ENCODE peak calls at places on chromosomes 3 and 15, in eight cellular contexts. R is A549, Q is GM12878, A is endothelial cell of umbilical vein, E is HCT116, H is K562, P is HepG2, C is SK-N-SH. T is an unnamed sample. For H3K9me3, the result is how much of the 10 kb centered on the place peaks cover.

GRCh38 chr3:124395584-124396340 is 334.5 kb upstream of the UMPS start:
- DNase-seq in C (peak), E (no peak), H (no peak), R (no peak), Q (no peak), P (no peak), A (no peak), T (no peak)

GRCh38 chr3:64311424-64311920 is 86.2 kb upstream of the PRICKLE2 start:
- DNase-seq in H (no peak), Q (no peak), E (no peak), P (no peak), A (peak), R (no peak), C (no peak), T (no peak)

GRCh38 chr15:65115542-65115941 is 542 bp upstream of the UBAP1L start:
- DNase-seq in C (no peak), R (no peak), P (no peak), E (no peak), A (no peak), H (no peak), Q (no peak), T (no peak)

GRCh38 chr15:68145706-68146105 is 59.4 kb downstream of the CALML4 start:
- DNase-seq in A (no peak), H (no peak), R (no peak), C (no peak), E (no peak), Q (no peak), P (no peak), T (no peak)

GRCh38 chr3:33831053-33831452 is 32.6 kb downstream of the PDCD6IP start:
- DNase-seq in C (no peak), R (no peak), E (no peak), P (no peak), A (no peak), Q (no peak), H (no peak), T (no peak)

GRCh38 chr3:40770046-40770445 is 245.3 kb downstream of the ZNF621 start:
- DNase-seq in Q (no peak), R (no peak), C (no peak), P (no peak), E (no peak), A (peak), H (no peak), T (no peak)

GRCh38 chr3:142117052-142117451 is 32.3 kb downstream of the TFDP2 start:
- DNase-seq in C (no peak), A (no peak), H (no peak), R (no peak), P (peak), Q (no peak), E (peak), T (no peak)

GRCh38 chr3:193656445-193656844 is 63.4 kb downstream of the OPA1 start:
- DNase-seq in R (no peak), H (peak), P (no peak), A (no peak), E (no peak), Q (no peak), C (no peak), T (no peak)

GRCh38 chr3:141887051-141887450 is 10.6 kb downstream of the ATP1B3 start:
- DNase-seq in E (no peak), R (no peak), Q (no peak), C (no peak), P (no peak), A (no peak), H (no peak), T (no peak)

GRCh38 chr3:194114123-194114522 is 21.8 kb upstream of the HES1 start:
- DNase-seq in P (no peak), H (no peak), Q (no peak), A (no peak), C (no peak), E (no peak), R (no peak), T (no peak)

GRCh38 chr3:188104050-188104449 is 49.9 kb upstream of the LPP start:
- DNase-seq in C (no peak), E (no peak), R (no peak), Q (no peak), A (no peak), H (no peak), P (no peak), T (no peak)

GRCh38 chr15:69359724-69360123 is 54.4 kb upstream of the KIF23 start:
- DNase-seq in E (no peak), Q (no peak), H (no peak), C (no peak), A (no peak), R (no peak), P (no peak), T (no peak)

GRCh38 chr3:90054306-90054705 is 946.9 kb downstream of the EPHA3 start:
- DNase-seq in A (no peak), Q (no peak), P (no peak), C (no peak), H (no peak), R (no peak), E (no peak), T (no peak)

GRCh38 chr15:31374489-31374888 is 47.9 kb downstream of the KLF13 start:
- DNase-seq in R (no peak), A (no peak), H (no peak), P (no peak), C (no peak), E (no peak), Q (no peak), T (no peak)

GRCh38 chr15:81763304-81763703 is 282.5 kb downstream of the MEX3B start:
- DNase-seq in H (no peak), P (no peak), C (no peak), Q (no peak), A (no peak), R (no peak), E (no peak), T (no peak)

GRCh38 chr3:27044926-27045481 is 324.2 kb downstream of the NEK10 start:
- DNase-seq in Q (no peak), A (no peak), H (no peak), E (no peak), R (no peak), C (no peak), P (no peak), T (no peak)

GRCh38 chr3:27046346-27046745 is 322.8 kb downstream of the NEK10 start:
- DNase-seq in R (no peak), C (no peak), Q (no peak), E (no peak), H (no peak), A (no peak), P (no peak), T (no peak)

DNA sequence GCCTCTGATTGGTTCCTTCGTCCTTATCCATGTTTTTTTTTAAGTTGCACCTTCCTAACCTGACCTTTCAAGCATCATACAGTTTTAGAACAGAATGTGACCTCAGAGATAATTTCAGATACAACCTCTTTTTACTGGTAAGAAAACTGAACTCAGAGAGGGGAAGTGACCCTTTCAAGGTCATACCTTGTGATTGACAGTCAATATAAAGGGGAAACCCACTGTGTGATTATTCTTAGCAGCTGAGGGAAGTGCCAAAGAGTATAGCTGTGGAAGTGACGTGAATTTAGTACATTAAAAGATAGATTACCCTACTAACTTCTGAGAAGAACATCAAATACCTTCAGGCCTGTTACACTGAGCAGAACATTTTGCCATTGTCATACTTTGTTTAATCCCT is 319.4 kb downstream of the NEK10 start:
- DNase-seq in Q (peak), A (no peak), P (no peak), E (no peak), C (no peak), H (no peak), R (no peak), T (no peak)
- H3K9me3 ChIP-seq in Q (under half), A (under half), P (under half), E (under half), C (under half), H (under half), R (under half), T (under half)

GRCh38 chr3:172287811-172288477 is 160.3 kb downstream of the GHSR start:
- DNase-seq in R (no peak), E (no peak), Q (no peak), P (no peak), A (no peak), H (no peak), C (peak), T (no peak)
- TF ChIP-seq MAX in R (no peak), E (no peak), Q (no peak), P (no peak), A (no peak), H (no peak), C (no peak), T (no peak)

GRCh38 chr15:20358781-20359414 is 182.7 kb downstream of the GOLGA6L6 start:
- DNase-seq in H (no peak), Q (no peak), E (no peak), R (no peak), C (no peak), A (no peak), P (no peak), T (no peak)
- H3K9me3 ChIP-seq in H (under half), Q (under half), E (under half), R (under half), C (under half), A (under half), P (under half), T (under half)

DNA sequence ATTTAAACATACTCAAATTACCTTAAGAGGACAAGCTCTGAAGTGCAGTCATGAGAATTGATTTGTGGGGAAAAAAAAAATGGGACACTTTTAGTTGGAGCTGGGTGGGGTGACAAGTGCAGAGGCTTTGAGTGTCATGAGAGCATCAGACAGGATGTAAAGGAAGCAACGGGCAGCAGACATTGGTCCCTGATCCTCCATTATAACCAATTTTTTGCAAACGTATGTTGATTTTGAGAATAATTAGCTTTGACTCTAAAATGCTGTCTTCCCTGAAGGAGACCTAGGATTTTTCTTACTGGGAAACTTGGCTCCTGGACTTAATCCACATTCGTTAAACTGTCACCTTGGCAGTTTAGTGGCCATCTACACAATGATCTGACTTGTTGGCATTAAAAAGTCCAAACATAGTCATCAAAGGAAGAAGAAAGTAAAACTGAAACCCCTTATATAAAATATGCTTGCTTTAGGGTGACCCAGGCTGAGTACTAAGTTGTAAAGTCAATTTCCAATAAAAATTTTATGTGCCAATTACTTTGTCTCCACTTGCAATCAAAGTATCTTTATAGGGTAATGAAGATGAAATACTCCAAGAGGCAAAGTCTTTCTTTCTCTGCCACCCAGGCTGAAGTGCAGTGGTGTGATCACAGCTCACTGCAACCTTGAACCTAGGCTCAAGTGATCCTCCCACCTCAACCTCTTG is 45.6 kb downstream of the BCL2L10 start:
- DNase-seq in H (no peak), Q (no peak), E (no peak), A (no peak), R (no peak), P (no peak), C (no peak), T (no peak)
- TF ChIP-seq MAX in H (no peak), Q (no peak), E (no peak), A (no peak), R (no peak), P (no peak), C (no peak), T (no peak)

DNA sequence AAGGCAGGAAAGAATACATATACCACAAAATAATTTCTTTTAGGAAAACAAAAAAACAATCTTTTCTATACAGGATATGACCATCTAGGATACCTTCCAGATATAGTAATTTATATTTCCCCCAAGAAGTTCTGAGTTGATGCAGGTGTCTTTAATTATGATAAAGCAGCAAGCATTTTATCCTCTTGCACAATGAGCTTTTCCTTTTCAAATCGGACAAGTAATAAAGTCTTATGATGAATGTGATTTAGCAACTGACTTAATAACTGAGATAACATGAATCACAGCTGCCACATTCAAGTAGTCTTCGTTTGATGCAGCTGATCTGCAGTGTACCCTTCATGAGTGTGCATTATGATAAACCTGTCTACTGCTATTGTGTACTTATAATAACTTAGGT is 260.2 kb upstream of the MRPL3 start:
- DNase-seq in E (no peak), P (no peak), H (no peak), Q (no peak), A (no peak), C (no peak), R (no peak), T (no peak)
- H3K9me3 ChIP-seq in E (under half), P (under half), H (under half), Q (under half), A (under half), C (under half), R (under half), T (under half)

DNA sequence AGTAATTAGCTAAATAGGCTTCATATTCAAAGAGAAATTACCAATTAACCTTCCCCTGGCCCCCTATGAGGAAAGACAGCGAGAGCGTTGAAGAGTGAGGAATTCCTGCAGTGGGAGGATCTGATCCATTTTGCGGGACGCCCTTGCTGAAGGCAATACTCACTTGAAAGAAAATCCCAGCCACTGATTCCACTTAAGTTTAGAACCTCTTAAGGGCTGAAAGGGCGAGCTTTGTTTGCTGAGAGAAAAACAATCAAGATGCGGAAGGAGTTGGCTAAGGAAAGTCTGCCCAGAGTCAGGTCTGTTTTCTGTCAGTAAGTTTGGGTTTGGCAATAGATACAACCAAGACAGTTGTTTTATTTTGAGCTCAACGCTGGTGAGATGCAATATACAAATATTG is 102.8 kb upstream of the GBE1 start:
- DNase-seq in P (no peak), A (no peak), Q (no peak), E (no peak), H (no peak), C (no peak), R (no peak), T (no peak)
- TF ChIP-seq MAX in P (no peak), A (no peak), Q (no peak), E (no peak), H (no peak), C (no peak), R (no peak), T (no peak)

DNA sequence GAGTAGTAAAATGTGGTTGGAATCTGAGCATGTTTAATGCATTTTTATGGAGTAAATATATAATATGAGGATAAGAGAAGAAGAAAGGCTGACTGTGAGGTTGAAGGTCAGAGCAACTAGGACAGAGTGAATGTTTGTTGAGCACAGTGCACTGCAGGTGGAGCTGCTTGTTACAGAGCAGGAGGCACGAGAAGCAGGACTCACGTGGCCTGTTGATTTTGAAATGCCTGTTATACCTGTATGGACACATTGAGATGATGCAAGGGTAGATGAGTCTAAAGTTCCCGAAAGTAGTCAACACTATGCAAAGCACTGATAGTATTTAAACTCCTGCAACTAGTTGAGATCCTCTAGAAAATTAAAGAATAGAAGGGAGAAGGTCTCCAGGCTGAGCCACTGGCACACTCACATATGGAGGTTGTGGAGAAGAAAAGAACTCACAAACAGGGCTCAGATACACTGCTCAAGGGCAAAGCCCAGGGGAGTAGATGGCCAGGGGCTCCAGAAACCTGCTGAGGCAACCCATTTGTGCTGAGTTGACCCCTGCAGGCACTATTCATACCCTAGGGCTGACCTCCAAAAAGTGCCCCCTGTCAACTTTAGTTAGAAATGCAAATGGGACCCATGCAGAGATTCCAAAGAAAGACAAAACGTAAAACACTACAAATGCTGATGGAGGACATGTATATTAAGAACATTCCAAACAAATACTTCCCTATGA is 541.5 kb downstream of the GABRG3 start:
- DNase-seq in Q (no peak), P (peak), E (no peak), A (no peak), C (no peak), R (no peak), H (no peak), T (no peak)
- H3K9me3 ChIP-seq in Q (under half), P (half or more), E (under half), A (under half), C (under half), R (under half), H (under half), T (under half)

DNA sequence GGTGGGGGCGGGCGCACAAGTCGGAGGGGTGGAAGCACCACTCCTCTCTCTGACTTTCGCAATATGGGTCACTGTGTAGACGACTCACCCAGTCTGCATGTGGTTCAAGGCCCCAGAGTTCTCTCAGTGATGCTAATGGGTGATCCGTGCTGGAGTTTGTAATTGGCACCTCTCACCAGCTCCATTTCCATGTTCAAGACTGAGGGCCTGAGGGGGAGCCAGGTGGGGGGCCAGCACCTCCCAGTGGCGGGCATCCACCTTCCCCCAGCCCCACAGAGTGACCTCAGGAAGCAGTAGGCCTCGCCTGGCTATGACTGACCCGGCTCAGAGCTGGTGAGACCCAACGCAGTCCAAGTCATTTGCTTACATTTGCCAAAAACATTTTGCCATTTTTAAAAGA is 230.0 kb upstream of the ST8SIA2 start:
- DNase-seq in P (no peak), H (no peak), Q (no peak), R (no peak), E (no peak), C (no peak), A (no peak), T (no peak)
- TF ChIP-seq MAX in P (no peak), H (no peak), Q (no peak), R (no peak), E (no peak), C (no peak), A (no peak), T (no peak)

DNA sequence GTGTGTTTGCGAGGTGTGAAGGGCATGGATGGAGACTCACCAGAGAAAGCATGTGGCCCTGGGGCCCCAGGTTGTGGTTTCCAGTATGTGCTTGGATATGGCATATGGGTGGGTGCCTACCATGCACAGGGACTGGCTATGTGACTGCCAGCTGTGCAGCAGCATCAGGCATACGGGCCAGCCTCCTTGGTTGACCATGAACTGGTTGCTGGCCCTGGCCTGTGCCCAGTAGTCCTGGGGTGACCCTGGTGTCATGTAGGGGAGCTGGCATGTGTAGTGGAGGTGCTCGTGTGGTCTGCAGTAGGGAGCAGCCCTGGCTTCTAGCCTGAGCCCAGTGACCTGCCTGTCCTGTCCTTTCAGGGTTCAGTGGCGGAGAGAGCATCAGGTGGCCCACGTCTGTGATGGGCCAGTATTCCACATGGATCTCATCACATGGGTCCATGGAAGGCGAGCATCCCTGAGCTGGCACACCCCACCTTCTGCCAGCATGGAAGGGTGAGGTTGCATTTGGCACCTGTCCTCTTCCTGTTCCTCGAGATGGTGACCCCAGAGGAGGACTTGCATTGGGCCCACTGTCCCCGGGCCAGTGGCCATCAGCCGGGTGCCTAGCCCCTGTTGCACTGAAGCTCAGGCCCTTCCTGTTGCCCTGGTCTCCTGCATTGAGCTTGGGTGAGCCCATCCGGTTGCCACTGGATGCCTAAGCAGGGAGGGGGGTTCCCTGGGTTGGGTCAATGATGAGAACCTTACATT is 229.0 kb downstream of the SNRPN start:
- DNase-seq in A (no peak), H (no peak), P (no peak), E (no peak), C (no peak), Q (no peak), R (no peak), T (no peak)
- H3K9me3 ChIP-seq in A (under half), H (under half), P (half or more), E (under half), C (under half), Q (under half), R (under half), T (half or more)

T was measured in H1.